ENCODE peak calls at places on chromosomes 12 and 14, in ten cellular contexts. P, Z, H, D, W, I, T, V, B and K are unnamed samples.

GRCh38 chr12:124231980-124232653 is 62.8 kb upstream of the RFLNA start:
- DNase-seq in P (no peak), Z (no peak), H (no peak), D (no peak), W (peak; percentile 76), I (no peak), T (no peak), V (no peak), B (no peak), K (no peak)

GRCh38 chr12:41521872-41522379 is 333.8 kb downstream of the PDZRN4 start:
- DNase-seq in P (peak; percentile 3), Z (no peak), H (no peak), D (peak; percentile 95), W (no peak), I (no peak), T (peak; percentile 88), V (peak; percentile 87), B (peak; percentile 84), K (peak; percentile 94)

GRCh38 chr12:104219361-104219892 is 3.8 kb downstream of the TXNRD1 start:
- DNase-seq in P (peak; percentile 43), Z (no peak), H (no peak), D (peak; percentile 97), W (no peak), I (no peak), T (peak; percentile 99), V (peak; percentile 98), B (peak; percentile 90), K (peak; percentile 98)

GRCh38 chr14:75428230-75429104 is 645 bp downstream of the JDP2 start:
- DNase-seq in P (peak; percentile 51), Z (no peak), H (no peak), D (peak; percentile 32), W (peak; percentile 63), I (peak; percentile 82), T (peak; percentile 44), V (no peak), B (no peak), K (peak; percentile 22)

GRCh38 chr12:102427542-102427923 is 52.8 kb downstream of the IGF1 start:
- DNase-seq in P (no peak), Z (no peak), H (peak; percentile 81), D (no peak), W (no peak), I (peak; percentile 69), T (no peak), V (no peak), B (no peak), K (no peak)

GRCh38 chr12:26338574-26339572 is 143.5 kb downstream of the SSPN start:
- DNase-seq in P (no peak), Z (no peak), H (peak; percentile 88), D (peak; percentile 84), W (no peak), I (no peak), T (peak; percentile 32), V (peak; percentile 78), B (peak; percentile 51), K (peak; percentile 28)

GRCh38 chr14:99601301-99601945 is 2.6 kb downstream of the CCDC85C start:
- DNase-seq in P (peak; percentile 52), Z (peak; percentile 66), H (peak; percentile 33), D (peak; percentile 70), W (peak; percentile 54), I (peak; percentile 83), T (peak; percentile 23), V (peak; percentile 65), B (peak; percentile 78), K (peak; percentile 83)

GRCh38 chr12:107362960-107363359 is 269.6 kb upstream of the CRY1 start:
- DNase-seq in P (no peak), Z (no peak), H (no peak), D (no peak), W (no peak), I (no peak), T (no peak), V (no peak), B (no peak), K (no peak)

GRCh38 chr12:68264864-68265256 is 11.5 kb upstream of the IL22 start:
- DNase-seq in P (no peak), Z (no peak), H (no peak), D (peak; percentile 88), W (no peak), I (no peak), T (peak; percentile 69), V (peak; percentile 84), B (peak; percentile 90), K (peak; percentile 95)

GRCh38 chr12:95547522-95548055 is 3.7 kb downstream of the USP44 start:
- DNase-seq in P (peak; percentile 52), Z (no peak), H (no peak), D (peak; percentile 49), W (no peak), I (no peak), T (peak; percentile 40), V (peak; percentile 96), B (peak; percentile 7), K (peak; percentile 36)

GRCh38 chr12:100461330-100461973 is 12.2 kb upstream of the NR1H4 start:
- DNase-seq in P (no peak), Z (no peak), H (no peak), D (no peak), W (no peak), I (no peak), T (no peak), V (no peak), B (no peak), K (no peak)

GRCh38 chr12:100460702-100461101 is 13.0 kb upstream of the NR1H4 start:
- DNase-seq in P (no peak), Z (no peak), H (no peak), D (peak; percentile 1), W (no peak), I (no peak), T (peak; percentile 21), V (no peak), B (no peak), K (no peak)

GRCh38 chr12:100468126-100468525 is 5.5 kb upstream of the NR1H4 start:
- DNase-seq in P (no peak), Z (no peak), H (no peak), D (no peak), W (no peak), I (no peak), T (no peak), V (no peak), B (no peak), K (no peak)

DNA sequence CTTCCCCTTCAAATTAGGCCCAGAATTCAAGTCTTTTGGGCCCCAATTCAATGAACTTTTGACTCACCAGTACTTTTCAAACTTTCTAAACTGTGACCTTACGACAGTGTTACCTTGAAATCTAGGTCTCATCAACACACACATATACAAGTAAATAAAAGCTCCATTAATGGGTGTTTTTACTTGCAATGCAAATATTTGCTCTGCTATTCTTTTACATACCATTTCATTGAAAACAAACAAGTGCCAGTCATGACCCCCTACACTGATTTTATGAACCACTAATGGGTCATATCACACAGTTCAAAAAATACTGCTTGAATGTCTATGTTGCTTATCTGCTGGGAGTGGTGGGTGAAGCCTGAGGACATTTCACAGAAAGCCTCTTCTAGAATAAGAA is 9.1 kb upstream of the NR1H4 start:
- DNase-seq in P (no peak), Z (no peak), H (no peak), D (no peak), W (no peak), I (no peak), T (no peak), V (no peak), B (no peak), K (no peak)
- TF ChIP-seq CTCF in P (no peak), Z (no peak), H (no peak), D (no peak), W (no peak), I (no peak), T (no peak), V (no peak), B (no peak), K (no peak)

DNA sequence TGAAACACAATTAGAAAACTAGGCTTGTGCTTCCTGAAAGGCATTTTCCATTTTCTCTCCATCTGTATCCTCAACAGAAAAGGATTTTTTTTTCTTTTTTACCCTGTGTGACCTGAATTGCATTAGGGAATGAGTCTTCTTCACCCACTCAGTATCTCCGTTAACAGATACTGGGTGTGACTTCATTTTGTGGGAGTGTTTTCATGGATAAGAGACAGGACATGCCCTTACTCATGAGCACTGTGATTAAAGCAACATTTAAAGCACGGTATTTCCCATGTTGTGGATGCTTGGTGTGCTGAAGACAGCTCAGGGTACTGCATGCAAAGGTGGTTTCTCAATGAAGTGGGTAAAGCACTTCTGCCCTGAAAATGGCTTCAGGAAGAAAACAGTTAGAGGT is 1397.3 kb upstream of the TMEM132C start:
- DNase-seq in P (no peak), Z (no peak), H (no peak), D (no peak), W (no peak), I (no peak), T (no peak), V (no peak), B (no peak), K (no peak)
- TF ChIP-seq CTCF in P (no peak), Z (no peak), H (no peak), D (no peak), W (no peak), I (no peak), T (no peak), V (no peak), B (no peak), K (no peak)

DNA sequence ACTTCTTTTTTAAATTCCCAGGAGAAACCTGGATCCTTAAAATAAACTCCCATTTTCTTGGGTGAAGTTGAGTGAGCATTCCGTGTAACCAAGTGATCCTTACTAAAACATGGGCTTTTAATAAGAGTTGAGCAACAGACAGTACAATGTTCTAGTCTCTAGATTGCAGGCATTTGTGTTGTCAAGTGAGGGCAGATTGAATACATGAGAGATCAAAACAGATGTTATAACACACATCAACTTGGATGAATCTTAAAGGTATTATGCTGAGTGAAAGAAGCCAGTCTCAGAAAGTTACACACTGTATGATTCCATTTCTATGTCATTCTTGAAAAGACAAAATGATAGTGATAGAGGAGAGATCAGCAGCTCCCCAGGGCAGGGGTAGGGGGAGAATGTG is 213.9 kb upstream of the CCDC196 start:
- DNase-seq in P (no peak), Z (no peak), H (no peak), D (no peak), W (no peak), I (no peak), T (no peak), V (no peak), B (no peak), K (no peak)
- TF ChIP-seq CTCF in P (no peak), Z (no peak), H (no peak), D (no peak), W (no peak), I (no peak), T (no peak), V (no peak), B (no peak), K (no peak)

DNA sequence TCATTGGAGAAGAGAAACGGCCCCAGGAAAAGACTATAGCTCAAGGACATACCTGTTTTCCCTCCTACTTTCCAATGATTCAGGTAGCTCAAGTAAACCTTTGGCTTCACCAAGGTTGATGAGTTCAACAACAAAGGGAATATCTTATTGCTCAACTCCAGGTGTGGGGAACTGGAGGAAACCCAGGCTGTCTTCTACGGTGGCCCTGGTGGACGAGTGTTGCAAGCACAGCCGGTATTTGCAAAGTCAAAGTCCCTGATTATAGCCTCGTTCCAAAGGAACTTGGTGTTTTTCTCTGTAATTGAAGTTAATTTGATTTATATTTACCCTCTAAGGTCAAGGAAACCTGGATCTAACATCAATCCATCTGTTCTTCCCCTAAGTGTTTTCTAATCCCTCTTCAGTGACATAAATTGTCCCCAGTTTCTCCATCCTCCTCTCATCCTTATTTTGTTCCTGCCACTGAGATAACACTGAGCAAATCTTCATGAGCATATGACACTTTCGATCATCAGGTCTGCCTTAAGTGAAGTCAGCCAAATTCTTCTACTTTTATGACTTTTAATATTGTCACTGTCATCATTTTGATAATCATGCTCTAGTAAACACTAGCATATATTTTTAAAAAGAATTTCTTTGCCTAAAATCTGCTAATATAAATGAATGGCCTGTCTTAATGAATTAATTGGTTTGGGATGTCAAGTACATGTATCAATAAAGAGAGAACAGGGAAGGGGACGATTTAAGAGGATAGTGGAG is 174.6 kb upstream of the TBX3 start:
- DNase-seq in P (no peak), Z (no peak), H (no peak), D (no peak), W (peak; percentile 29), I (no peak), T (no peak), V (no peak), B (no peak), K (no peak)
- TF ChIP-seq CTCF in P (no peak), Z (no peak), H (no peak), D (peak; percentile 11), W (peak; percentile 10), I (no peak), T (peak; percentile 28), V (no peak), B (peak; percentile 26), K (peak; percentile 46)